ENCODE peak calls at places on chromosomes 6 and 20, in eight cellular contexts. C, H, W, F, K, J, Y and X are unnamed samples.

GRCh38 chr6:89475106-89475505 is 42.2 kb downstream of the ANKRD6 start:
- DNase-seq in C (no peak), H (no peak), W (no peak), F (no peak), K (no peak), J (no peak), Y (no peak), X (no peak)

GRCh38 chr6:134295953-134296553 is 21.9 kb downstream of the SGK1 start:
- DNase-seq in C (peak), H (no peak), W (peak), F (no peak), K (no peak), J (no peak), Y (peak), X (no peak)

GRCh38 chr20:2331092-2331491 is 35.3 kb downstream of the TGM3 start:
- DNase-seq in C (no peak), H (no peak), W (no peak), F (no peak), K (no peak), J (no peak), Y (no peak), X (no peak)

GRCh38 chr6:40799296-40800020 is 212.3 kb upstream of the LRFN2 start:
- DNase-seq in C (no peak), H (no peak), W (no peak), F (no peak), K (no peak), J (no peak), Y (no peak), X (no peak)

GRCh38 chr6:29071831-29072723 is 15.0 kb downstream of the OR2B3 start:
- DNase-seq in C (no peak), H (no peak), W (peak), F (no peak), K (no peak), J (no peak), Y (peak), X (no peak)

GRCh38 chr6:157605484-157605883 is 217.6 kb upstream of the SNX9 start:
- DNase-seq in C (no peak), H (no peak), W (no peak), F (no peak), K (no peak), J (no peak), Y (no peak), X (no peak)

GRCh38 chr6:48774276-48774675 is 663.3 kb upstream of the PTCHD4 start:
- DNase-seq in C (no peak), H (no peak), W (no peak), F (no peak), K (no peak), J (no peak), Y (no peak), X (no peak)

GRCh38 chr6:30748301-30748769 is 4.0 kb upstream of the IER3 start:
- DNase-seq in C (no peak), H (peak), W (peak), F (no peak), K (no peak), J (no peak), Y (no peak), X (no peak)

GRCh38 chr6:43984442-43985321 is 142.6 kb downstream of the MRPL14 start:
- DNase-seq in C (no peak), H (no peak), W (no peak), F (peak), K (no peak), J (no peak), Y (no peak), X (no peak)

GRCh38 chr20:5073154-5074049 is 46.4 kb downstream of the PCNA start:
- DNase-seq in C (peak), H (peak), W (peak), F (peak), K (no peak), J (no peak), Y (no peak), X (no peak)

GRCh38 chr6:44715925-44716324 is 328.4 kb downstream of the CDC5L start:
- DNase-seq in C (no peak), H (no peak), W (no peak), F (no peak), K (no peak), J (no peak), Y (no peak), X (no peak)

GRCh38 chr6:10831609-10832008 is 6.7 kb downstream of the MAK start:
- DNase-seq in C (no peak), H (no peak), W (no peak), F (no peak), K (no peak), J (no peak), Y (no peak), X (no peak)

GRCh38 chr20:7392551-7392950 is 547.7 kb downstream of the HAO1 start:
- DNase-seq in C (peak), H (no peak), W (no peak), F (no peak), K (no peak), J (no peak), Y (no peak), X (no peak)

GRCh38 chr6:166361080-166361429 is 18.7 kb upstream of the SFT2D1 start:
- DNase-seq in C (no peak), H (peak), W (peak), F (no peak), K (no peak), J (no peak), Y (no peak), X (no peak)

GRCh38 chr6:126607281-126607680 is 267.4 kb downstream of the CENPW start:
- DNase-seq in C (no peak), H (no peak), W (no peak), F (no peak), K (no peak), J (no peak), Y (no peak), X (no peak)

GRCh38 chr6:148629197-148629909 is 117.5 kb upstream of the UST start:
- DNase-seq in C (no peak), H (no peak), W (no peak), F (no peak), K (no peak), J (no peak), Y (no peak), X (no peak)

GRCh38 chr20:11375966-11376365 is 541.7 kb upstream of the BTBD3 start:
- DNase-seq in C (no peak), H (no peak), W (no peak), F (no peak), K (no peak), J (no peak), Y (no peak), X (no peak)

GRCh38 chr20:1876217-1876921 is 18.8 kb upstream of the SIRPA start:
- DNase-seq in C (no peak), H (no peak), W (peak), F (no peak), K (no peak), J (no peak), Y (no peak), X (no peak)

GRCh38 chr6:55131616-55132015 is 42.7 kb upstream of the HCRTR2 start:
- DNase-seq in C (no peak), H (no peak), W (no peak), F (no peak), K (no peak), J (no peak), Y (no peak), X (no peak)

GRCh38 chr6:133707456-133707855 is 181.5 kb upstream of the TCF21 start:
- DNase-seq in C (peak), H (no peak), W (no peak), F (no peak), K (no peak), J (no peak), Y (no peak), X (no peak)

GRCh38 chr6:112443666-112444065 is 96.5 kb downstream of the RFPL4B start:
- DNase-seq in C (peak), H (no peak), W (no peak), F (peak), K (no peak), J (no peak), Y (no peak), X (no peak)

GRCh38 chr20:6636209-6637159 is 131.0 kb upstream of the BMP2 start:
- DNase-seq in C (peak), H (peak), W (peak), F (no peak), K (no peak), J (no peak), Y (peak), X (no peak)

GRCh38 chr6:37556884-37557644 is 57.4 kb upstream of the CCDC167 start:
- DNase-seq in C (no peak), H (no peak), W (no peak), F (no peak), K (no peak), J (no peak), Y (peak), X (no peak)

GRCh38 chr20:45445805-45446562 is 23.6 kb upstream of the WFDC2 start:
- DNase-seq in C (no peak), H (no peak), W (peak), F (no peak), K (no peak), J (peak), Y (peak), X (no peak)

GRCh38 chr6:108524528-108525218 is 36.0 kb upstream of the FOXO3 start:
- DNase-seq in C (no peak), H (no peak), W (no peak), F (no peak), K (no peak), J (no peak), Y (no peak), X (no peak)

GRCh38 chr20:4944918-4945317 is 56.4 kb downstream of the SLC23A2 start:
- DNase-seq in C (no peak), H (no peak), W (no peak), F (no peak), K (no peak), J (no peak), Y (no peak), X (no peak)

GRCh38 chr6:10276106-10276505 is 138.8 kb downstream of the TFAP2A start:
- DNase-seq in C (peak), H (no peak), W (no peak), F (no peak), K (no peak), J (no peak), Y (no peak), X (no peak)

GRCh38 chr20:46709459-46710148 is at the start of gene SLC2A10:
- DNase-seq in C (no peak), H (peak), W (peak), F (peak), K (no peak), J (no peak), Y (no peak), X (peak)

GRCh38 chr20:38748863-38749153 is 548 bp downstream of the ACTR5 start:
- DNase-seq in C (no peak), H (peak), W (peak), F (no peak), K (peak), J (peak), Y (no peak), X (no peak)

GRCh38 chr6:125746019-125746414 is 3.4 kb upstream of the HEY2 start:
- DNase-seq in C (no peak), H (no peak), W (no peak), F (no peak), K (no peak), J (no peak), Y (no peak), X (no peak)

GRCh38 chr20:50094522-50094921 is 18.4 kb downstream of the UBE2V1 start:
- DNase-seq in C (no peak), H (no peak), W (no peak), F (no peak), K (no peak), J (no peak), Y (no peak), X (no peak)

GRCh38 chr6:144585217-144585814 is 300.2 kb downstream of the UTRN start:
- DNase-seq in C (peak), H (no peak), W (peak), F (no peak), K (no peak), J (no peak), Y (peak), X (no peak)

GRCh38 chr6:142984386-142984785 is 39.4 kb upstream of the HIVEP2 start:
- DNase-seq in C (no peak), H (no peak), W (no peak), F (no peak), K (no peak), J (no peak), Y (no peak), X (no peak)

GRCh38 chr6:93849857-93850256 is 430.5 kb upstream of the EPHA7 start:
- DNase-seq in C (peak), H (no peak), W (no peak), F (no peak), K (no peak), J (no peak), Y (no peak), X (no peak)
- TF ChIP-seq CTCF in C (no peak), H (no peak), W (no peak), F (no peak), K (no peak), J (no peak), Y (no peak), X (no peak)

GRCh38 chr6:153312633-153313032 is 181.6 kb upstream of the RGS17 start:
- DNase-seq in C (peak), H (peak), W (peak), F (peak), K (no peak), J (peak), Y (peak), X (no peak)
- TF ChIP-seq CTCF in C (peak), H (no peak), W (no peak), F (peak), K (no peak), J (no peak), Y (peak), X (peak)

GRCh38 chr20:31494131-31494530 is 19.0 kb downstream of the REM1 start:
- DNase-seq in C (no peak), H (no peak), W (peak), F (no peak), K (no peak), J (no peak), Y (no peak), X (no peak)
- TF ChIP-seq CTCF in C (no peak), H (no peak), W (peak), F (no peak), K (no peak), J (no peak), Y (peak), X (no peak)

GRCh38 chr6:151430886-151431285 is 21.0 kb downstream of the RMND1 start:
- DNase-seq in C (no peak), H (no peak), W (no peak), F (no peak), K (no peak), J (no peak), Y (no peak), X (no peak)
- TF ChIP-seq CTCF in C (no peak), H (no peak), W (no peak), F (no peak), K (no peak), J (no peak), Y (peak), X (no peak)

DNA sequence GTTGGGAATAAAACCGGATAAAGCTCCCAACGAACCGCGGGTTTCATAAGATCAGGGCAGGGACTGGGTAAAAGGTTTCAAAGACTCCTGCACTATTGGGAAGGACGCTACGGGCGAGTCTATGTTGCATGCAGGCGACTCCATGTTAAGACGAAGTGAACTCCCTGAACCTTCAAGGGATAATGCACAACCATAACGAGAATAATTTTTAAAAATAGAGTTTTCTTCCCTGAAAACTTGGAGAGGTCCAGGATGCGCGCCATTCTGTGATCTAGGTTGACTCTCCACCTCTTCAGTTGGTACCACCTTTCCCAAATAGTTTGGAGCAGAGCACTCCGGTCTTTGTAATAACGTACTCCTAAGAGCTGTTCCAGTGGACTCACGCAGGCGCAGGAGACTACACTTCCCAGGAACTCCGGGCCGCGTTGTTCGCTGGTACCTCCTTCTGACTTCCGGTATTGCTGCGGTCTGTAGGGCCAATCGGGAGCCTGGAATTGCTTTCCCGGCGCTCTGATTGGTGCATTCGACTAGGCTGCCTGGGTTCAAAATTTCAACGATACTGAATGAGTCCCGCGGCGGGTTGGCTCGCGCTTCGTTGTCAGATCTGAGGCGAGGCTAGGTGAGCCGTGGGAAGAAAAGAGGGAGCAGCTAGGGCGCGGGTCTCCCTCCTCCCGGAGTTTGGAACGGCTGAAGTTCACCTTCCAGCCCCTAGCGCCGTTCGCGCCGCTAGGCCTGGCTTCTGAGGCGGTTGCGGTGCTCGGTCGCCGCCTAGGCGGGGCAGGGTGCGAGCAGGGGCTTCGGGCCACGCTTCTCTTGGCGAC is at the start of gene TPX2:
- DNase-seq in C (peak), H (peak), W (peak), F (peak), K (peak), J (peak), Y (peak), X (peak)
- TF ChIP-seq CTCF in C (peak), H (no peak), W (no peak), F (peak), K (no peak), J (no peak), Y (peak), X (no peak)

DNA sequence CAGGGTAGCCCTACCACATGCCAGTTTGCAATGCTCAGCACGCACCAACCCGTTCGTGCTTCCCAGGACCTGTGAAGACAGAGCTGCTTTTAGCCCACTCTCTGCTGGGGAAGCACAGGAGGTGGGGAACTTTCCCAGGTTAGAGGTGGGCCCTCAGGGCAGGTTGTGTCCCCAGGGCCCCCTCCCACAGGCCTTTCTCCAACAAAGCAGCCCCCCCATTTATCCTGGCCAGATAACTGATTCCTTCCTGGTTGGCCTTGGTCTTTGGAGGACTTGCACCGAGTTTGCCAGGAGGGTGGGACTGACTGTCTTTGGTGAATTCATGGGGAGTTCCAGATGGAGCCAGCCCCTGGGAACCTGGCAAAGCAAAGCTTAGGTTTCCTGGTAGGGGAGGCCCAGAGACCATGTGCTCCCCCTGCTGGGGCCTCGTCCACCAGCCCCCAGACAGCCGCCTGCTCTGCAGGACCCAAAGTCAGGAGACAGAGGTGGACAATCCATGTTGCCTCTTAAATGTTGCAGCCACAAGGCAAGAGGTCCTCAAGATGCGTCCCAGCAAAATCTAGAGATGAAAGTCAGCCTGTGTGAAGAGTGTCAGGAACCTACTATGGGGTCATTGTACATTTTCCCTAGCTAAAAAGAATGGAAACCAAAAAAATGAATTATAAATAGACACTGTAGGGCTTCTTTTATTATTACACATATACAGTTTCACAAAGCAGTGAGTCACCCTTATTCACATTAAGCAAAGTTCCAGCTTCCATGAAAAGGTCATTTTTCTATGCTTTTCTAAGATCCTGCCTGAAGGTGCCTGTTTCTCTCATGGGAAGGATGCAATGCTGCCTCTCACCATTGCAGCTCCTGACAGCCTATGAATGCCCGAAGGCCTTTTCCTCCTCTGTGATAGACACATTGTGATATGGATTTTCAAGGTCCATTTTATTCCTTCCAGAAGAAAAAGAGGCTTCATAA is 497.8 kb downstream of the PREX1 start:
- DNase-seq in C (no peak), H (no peak), W (peak), F (no peak), K (no peak), J (no peak), Y (peak), X (no peak)
- TF ChIP-seq CTCF in C (peak), H (no peak), W (peak), F (peak), K (no peak), J (no peak), Y (peak), X (no peak)

GRCh38 chr6:47152666-47153065 is 110.5 kb upstream of the ADGRF1 start:
- DNase-seq in C (no peak), H (no peak), W (no peak), F (no peak), K (no peak), J (no peak), Y (no peak), X (no peak)

GRCh38 chr6:47157063-47157462 is 114.9 kb upstream of the ADGRF1 start:
- DNase-seq in C (no peak), H (no peak), W (no peak), F (no peak), K (no peak), J (no peak), Y (no peak), X (no peak)

GRCh38 chr6:47153066-47153755 is 111.1 kb upstream of the ADGRF1 start:
- DNase-seq in C (peak), H (no peak), W (peak), F (no peak), K (no peak), J (no peak), Y (no peak), X (no peak)

GRCh38 chr6:47157653-47158219 is 115.6 kb upstream of the ADGRF1 start:
- DNase-seq in C (no peak), H (no peak), W (no peak), F (no peak), K (no peak), J (no peak), Y (no peak), X (no peak)

DNA sequence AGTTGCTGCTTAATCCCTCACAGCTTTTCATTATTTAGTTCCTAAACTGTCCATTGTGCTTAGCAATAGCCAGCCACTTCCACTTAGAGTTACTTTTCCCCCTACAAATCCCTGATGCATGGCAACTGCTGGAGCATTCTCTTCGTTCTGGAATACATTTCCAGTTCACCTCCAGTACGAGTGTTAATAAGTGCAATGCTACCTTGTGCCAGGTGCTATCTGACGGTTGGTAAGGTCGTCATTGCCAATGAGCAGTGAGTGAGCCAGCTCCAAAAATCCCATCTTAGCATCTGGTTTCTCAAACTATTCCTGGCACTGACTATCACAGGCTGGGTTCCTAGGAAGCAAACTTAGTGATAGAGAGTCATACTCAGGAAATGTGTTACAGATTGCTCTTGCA is 114.1 kb upstream of the ADGRF1 start:
- DNase-seq in C (no peak), H (no peak), W (no peak), F (no peak), K (no peak), J (no peak), Y (no peak), X (no peak)
- TF ChIP-seq CTCF in C (no peak), H (no peak), W (no peak), F (no peak), K (no peak), J (no peak), Y (no peak), X (no peak)

GRCh38 chr6:35099116-35099515 is 42.0 kb downstream of the TCP11 start:
- DNase-seq in C (no peak), H (no peak), W (no peak), F (no peak), K (no peak), J (no peak), Y (no peak), X (no peak)
- TF ChIP-seq CTCF in C (no peak), H (no peak), W (no peak), F (no peak), K (no peak), J (no peak), Y (no peak), X (no peak)